ENCODE peak calls at places on chromosomes 2 and 18, in nine cellular contexts. G is stimulated activated CD4-positive, alpha-beta T cell treated with anti-CD3 and anti-CD28 coated beads, Interleukin-15, amount 100 ng/mL, for 24 hours; Q is cerebellar cortex; R is stimulated activated CD8-positive, alpha-beta memory T cell treated with anti-CD3 and anti-CD28 coated beads, Interleukin-4, amount 100 ng/mL, for 24 hours; D is H4; C is SW480; U is COR-L47; B is aorta; L is C1 segment of cervical spinal cord. Z is an unnamed sample.

GRCh38 chr18:77062518-77063003 is 70.0 kb downstream of the MBP start:
- DNase-seq in R (no peak), B (no peak), D (no peak), L (no peak), C (peak), G (peak), U (no peak), Q (no peak), Z (no peak)

GRCh38 chr2:72579595-72580180 is 246.1 kb downstream of the EXOC6B start:
- DNase-seq in G (no peak), L (no peak), Q (peak), B (no peak), D (peak), R (no peak), U (peak), C (peak), Z (peak)

GRCh38 chr2:97993926-97994325 is 1.8 kb downstream of the TMEM131 start:
- DNase-seq in C (peak), G (no peak), L (no peak), U (no peak), D (no peak), B (no peak), Q (no peak), R (no peak), Z (no peak)

GRCh38 chr2:145380436-145381017 is 860.6 kb upstream of the ZEB2 start:
- DNase-seq in U (peak), Q (no peak), D (peak), G (no peak), C (peak), B (no peak), R (no peak), L (no peak), Z (no peak)

GRCh38 chr2:16645771-16646559 is 19.7 kb downstream of the CYRIA start:
- DNase-seq in C (no peak), U (no peak), G (no peak), B (no peak), Q (no peak), R (no peak), L (no peak), D (no peak), Z (no peak)

GRCh38 chr2:19838616-19839015 is 63.2 kb downstream of the TTC32 start:
- DNase-seq in C (no peak), U (no peak), B (no peak), Q (no peak), L (no peak), G (no peak), R (no peak), D (no peak), Z (no peak)

GRCh38 chr2:239116456-239117246 is 268.8 kb downstream of the TWIST2 start:
- DNase-seq in L (no peak), U (no peak), D (no peak), G (no peak), R (no peak), Q (no peak), B (no peak), C (no peak), Z (no peak)

GRCh38 chr18:34626404-34627137 is 83.5 kb upstream of the DTNA start:
- DNase-seq in R (no peak), U (no peak), Q (no peak), L (no peak), B (no peak), G (no peak), D (no peak), C (no peak), Z (no peak)

GRCh38 chr2:175430236-175430635 is 248.7 kb upstream of the ATP5MC3 start:
- DNase-seq in U (no peak), G (no peak), Q (no peak), L (no peak), B (no peak), R (no peak), C (no peak), D (no peak), Z (no peak)

GRCh38 chr2:163471947-163472346 is 263.9 kb downstream of the FIGN start:
- DNase-seq in L (no peak), D (peak), R (no peak), C (no peak), Q (peak), B (no peak), U (peak), G (no peak), Z (peak)

GRCh38 chr18:55353806-55354205 is 234.2 kb downstream of the TCF4 start:
- DNase-seq in B (no peak), C (no peak), U (no peak), L (no peak), R (no peak), G (no peak), D (no peak), Q (no peak), Z (no peak)

GRCh38 chr2:41194235-41194634 is 742.3 kb upstream of the SLC8A1 start:
- DNase-seq in C (peak), D (peak), L (no peak), G (no peak), R (no peak), Q (no peak), U (no peak), B (no peak), Z (peak)

GRCh38 chr2:12167525-12168317 is 421.3 kb downstream of the LPIN1 start:
- DNase-seq in G (no peak), U (no peak), L (peak), R (no peak), C (no peak), D (no peak), Q (no peak), B (no peak), Z (no peak)

GRCh38 chr2:218582085-218582484 is 13.4 kb downstream of the CNOT9 start:
- DNase-seq in C (peak), U (no peak), G (no peak), R (no peak), B (no peak), Q (no peak), D (no peak), L (no peak), Z (no peak)

GRCh38 chr2:122706757-122707223 is 951.3 kb downstream of the TSN start:
- DNase-seq in G (no peak), D (no peak), Q (no peak), B (no peak), U (no peak), L (no peak), C (no peak), R (no peak), Z (no peak)

GRCh38 chr2:187434342-187434785 is 13.7 kb downstream of the CALCRL start:
- DNase-seq in C (no peak), L (no peak), Q (no peak), U (no peak), D (no peak), R (no peak), B (no peak), G (no peak), Z (no peak)

GRCh38 chr2:236871500-236872001 is 214.1 kb upstream of the COPS8 start:
- DNase-seq in Q (peak), R (no peak), U (no peak), G (no peak), C (peak), L (no peak), B (no peak), D (peak), Z (no peak)

GRCh38 chr2:158931577-158931976 is 36.9 kb upstream of the TANC1 start:
- DNase-seq in G (no peak), B (no peak), D (peak), U (no peak), C (peak), Q (no peak), L (no peak), R (no peak), Z (no peak)

GRCh38 chr2:3196716-3197115 is 180.9 kb downstream of the EIPR1 start:
- DNase-seq in R (no peak), L (no peak), U (no peak), B (no peak), C (no peak), D (no peak), Q (no peak), G (no peak), Z (no peak)

GRCh38 chr18:56598422-56598821 is 40.0 kb downstream of the TXNL1 start:
- DNase-seq in B (no peak), U (no peak), R (no peak), G (no peak), C (no peak), Q (no peak), D (no peak), L (no peak), Z (no peak)

GRCh38 chr2:203340791-203341487 is 12.7 kb downstream of the ABI2 start:
- DNase-seq in C (no peak), D (peak), Q (no peak), L (no peak), R (no peak), G (no peak), B (no peak), U (no peak), Z (no peak)

Z was measured in D341Med.